ENCODE peak calls at places on chromosomes 12 and 14, in six cellular contexts. One of them, this sample, is unnamed.

GRCh38 chr12:91931110-91931509 is 214.5 kb downstream of the BTG1 start:
- DNase-seq in stomach: peak; percentile 81
- DNase-seq in AG08395: peak; percentile 10
- DNase-seq in stimulated activated CD4-positive, alpha-beta T cell treated with anti-CD3 and anti-CD28 coated beads, TNF-alpha, amount 100 ng/mL, for 4 hours: no peak
- DNase-seq in central memory CD4-positive, alpha-beta T cell: no peak
- DNase-seq in NCI-H1092: no peak
- DNase-seq in this sample: peak; percentile 55

GRCh38 chr14:84250863-84251262 is 1279.1 kb upstream of the FLRT2 start:
- DNase-seq in stomach: no peak
- DNase-seq in AG08395: no peak
- DNase-seq in stimulated activated CD4-positive, alpha-beta T cell treated with anti-CD3 and anti-CD28 coated beads, TNF-alpha, amount 100 ng/mL, for 4 hours: no peak
- DNase-seq in NCI-H1092: no peak
- DNase-seq in central memory CD4-positive, alpha-beta T cell: no peak
- DNase-seq in this sample: peak; percentile 8

GRCh38 chr14:78107171-78107570 is 63.0 kb upstream of the NRXN3 start:
- DNase-seq in NCI-H1092: no peak
- DNase-seq in AG08395: no peak
- DNase-seq in central memory CD4-positive, alpha-beta T cell: no peak
- DNase-seq in stomach: no peak
- DNase-seq in stimulated activated CD4-positive, alpha-beta T cell treated with anti-CD3 and anti-CD28 coated beads, TNF-alpha, amount 100 ng/mL, for 4 hours: no peak
- DNase-seq in this sample: no peak

GRCh38 chr14:70655110-70655826 is 13.6 kb downstream of the TTC9 start:
- DNase-seq in AG08395: no peak
- DNase-seq in stimulated activated CD4-positive, alpha-beta T cell treated with anti-CD3 and anti-CD28 coated beads, TNF-alpha, amount 100 ng/mL, for 4 hours: peak; percentile 47
- DNase-seq in stomach: peak; percentile 34
- DNase-seq in NCI-H1092: no peak
- DNase-seq in central memory CD4-positive, alpha-beta T cell: peak; percentile 87
- DNase-seq in this sample: peak; percentile 15

GRCh38 chr14:76615331-76615730 is 145.9 kb upstream of the VASH1 start:
- DNase-seq in stomach: no peak
- DNase-seq in NCI-H1092: no peak
- DNase-seq in AG08395: no peak
- DNase-seq in central memory CD4-positive, alpha-beta T cell: no peak
- DNase-seq in stimulated activated CD4-positive, alpha-beta T cell treated with anti-CD3 and anti-CD28 coated beads, TNF-alpha, amount 100 ng/mL, for 4 hours: no peak
- DNase-seq in this sample: no peak

GRCh38 chr14:77603654-77604270 is 12.7 kb downstream of the SPTLC2 start:
- DNase-seq in stomach: no peak
- DNase-seq in AG08395: peak; percentile 21
- DNase-seq in NCI-H1092: no peak
- DNase-seq in central memory CD4-positive, alpha-beta T cell: no peak
- DNase-seq in stimulated activated CD4-positive, alpha-beta T cell treated with anti-CD3 and anti-CD28 coated beads, TNF-alpha, amount 100 ng/mL, for 4 hours: no peak
- DNase-seq in this sample: peak; percentile 16

GRCh38 chr14:24851837-24852236 is 198.1 kb downstream of the STXBP6 start:
- DNase-seq in stomach: no peak
- DNase-seq in AG08395: no peak
- DNase-seq in stimulated activated CD4-positive, alpha-beta T cell treated with anti-CD3 and anti-CD28 coated beads, TNF-alpha, amount 100 ng/mL, for 4 hours: no peak
- DNase-seq in central memory CD4-positive, alpha-beta T cell: no peak
- DNase-seq in NCI-H1092: no peak
- DNase-seq in this sample: no peak

GRCh38 chr14:73059326-73059725 is 992 bp downstream of the RBM25 start:
- DNase-seq in stimulated activated CD4-positive, alpha-beta T cell treated with anti-CD3 and anti-CD28 coated beads, TNF-alpha, amount 100 ng/mL, for 4 hours: no peak
- DNase-seq in central memory CD4-positive, alpha-beta T cell: no peak
- DNase-seq in NCI-H1092: no peak
- DNase-seq in AG08395: peak; percentile 40
- DNase-seq in stomach: no peak
- DNase-seq in this sample: peak; percentile 32

GRCh38 chr14:67420102-67420739 is 8.3 kb upstream of the PLEK2 start:
- DNase-seq in stimulated activated CD4-positive, alpha-beta T cell treated with anti-CD3 and anti-CD28 coated beads, TNF-alpha, amount 100 ng/mL, for 4 hours: peak; percentile 12
- DNase-seq in central memory CD4-positive, alpha-beta T cell: no peak
- DNase-seq in NCI-H1092: no peak
- DNase-seq in AG08395: no peak
- DNase-seq in stomach: no peak
- DNase-seq in this sample: peak; percentile 71

GRCh38 chr12:124391340-124392261 is 96.7 kb downstream of the RFLNA start:
- DNase-seq in AG08395: peak; percentile 59
- DNase-seq in stimulated activated CD4-positive, alpha-beta T cell treated with anti-CD3 and anti-CD28 coated beads, TNF-alpha, amount 100 ng/mL, for 4 hours: peak; percentile 25
- DNase-seq in central memory CD4-positive, alpha-beta T cell: peak; percentile 24
- DNase-seq in stomach: peak; percentile 55
- DNase-seq in NCI-H1092: no peak
- DNase-seq in this sample: peak; percentile 25

GRCh38 chr12:47032644-47033043 is 46.8 kb upstream of the PCED1B start:
- DNase-seq in stimulated activated CD4-positive, alpha-beta T cell treated with anti-CD3 and anti-CD28 coated beads, TNF-alpha, amount 100 ng/mL, for 4 hours: peak; percentile 13
- DNase-seq in stomach: no peak
- DNase-seq in central memory CD4-positive, alpha-beta T cell: peak; percentile 46
- DNase-seq in NCI-H1092: peak; percentile 56
- DNase-seq in AG08395: peak; percentile 20
- DNase-seq in this sample: peak; percentile 94

GRCh38 chr12:11965258-11965910 is 105.4 kb upstream of the BCL2L14 start:
- DNase-seq in central memory CD4-positive, alpha-beta T cell: no peak
- DNase-seq in AG08395: no peak
- DNase-seq in NCI-H1092: no peak
- DNase-seq in stimulated activated CD4-positive, alpha-beta T cell treated with anti-CD3 and anti-CD28 coated beads, TNF-alpha, amount 100 ng/mL, for 4 hours: no peak
- DNase-seq in stomach: no peak
- DNase-seq in this sample: peak; percentile 54

GRCh38 chr12:22670762-22671161 is 45.8 kb downstream of the ETNK1 start:
- DNase-seq in NCI-H1092: no peak
- DNase-seq in stomach: no peak
- DNase-seq in stimulated activated CD4-positive, alpha-beta T cell treated with anti-CD3 and anti-CD28 coated beads, TNF-alpha, amount 100 ng/mL, for 4 hours: no peak
- DNase-seq in central memory CD4-positive, alpha-beta T cell: no peak
- DNase-seq in AG08395: no peak
- DNase-seq in this sample: peak; percentile 38

GRCh38 chr14:61408498-61408897 is 87.1 kb downstream of the PRKCH start:
- DNase-seq in stimulated activated CD4-positive, alpha-beta T cell treated with anti-CD3 and anti-CD28 coated beads, TNF-alpha, amount 100 ng/mL, for 4 hours: no peak
- DNase-seq in NCI-H1092: no peak
- DNase-seq in stomach: no peak
- DNase-seq in central memory CD4-positive, alpha-beta T cell: no peak
- DNase-seq in AG08395: no peak
- DNase-seq in this sample: no peak

GRCh38 chr12:115413626-115414025 is 729.7 kb upstream of the TBX3 start:
- DNase-seq in AG08395: no peak
- DNase-seq in central memory CD4-positive, alpha-beta T cell: no peak
- DNase-seq in NCI-H1092: no peak
- DNase-seq in stimulated activated CD4-positive, alpha-beta T cell treated with anti-CD3 and anti-CD28 coated beads, TNF-alpha, amount 100 ng/mL, for 4 hours: no peak
- DNase-seq in stomach: no peak
- DNase-seq in this sample: no peak

GRCh38 chr12:120620624-120621023 is 19.8 kb upstream of the CABP1 start:
- DNase-seq in AG08395: no peak
- DNase-seq in central memory CD4-positive, alpha-beta T cell: no peak
- DNase-seq in stimulated activated CD4-positive, alpha-beta T cell treated with anti-CD3 and anti-CD28 coated beads, TNF-alpha, amount 100 ng/mL, for 4 hours: no peak
- DNase-seq in stomach: peak; percentile 51
- DNase-seq in NCI-H1092: no peak
- DNase-seq in this sample: peak; percentile 40

GRCh38 chr14:105087963-105088811 is 23.0 kb upstream of the GPR132 start:
- DNase-seq in central memory CD4-positive, alpha-beta T cell: no peak
- DNase-seq in stimulated activated CD4-positive, alpha-beta T cell treated with anti-CD3 and anti-CD28 coated beads, TNF-alpha, amount 100 ng/mL, for 4 hours: no peak
- DNase-seq in stomach: peak; percentile 23
- DNase-seq in NCI-H1092: no peak
- DNase-seq in AG08395: peak; percentile 69
- DNase-seq in this sample: peak; percentile 61

GRCh38 chr14:97179573-97179972 is 382.4 kb downstream of the VRK1 start:
- DNase-seq in stimulated activated CD4-positive, alpha-beta T cell treated with anti-CD3 and anti-CD28 coated beads, TNF-alpha, amount 100 ng/mL, for 4 hours: no peak
- DNase-seq in stomach: no peak
- DNase-seq in NCI-H1092: no peak
- DNase-seq in AG08395: no peak
- DNase-seq in central memory CD4-positive, alpha-beta T cell: no peak
- DNase-seq in this sample: no peak

GRCh38 chr12:84508325-84508861 is 404.2 kb downstream of the SLC6A15 start:
- DNase-seq in AG08395: peak; percentile 84
- DNase-seq in stomach: no peak
- DNase-seq in central memory CD4-positive, alpha-beta T cell: no peak
- DNase-seq in NCI-H1092: no peak
- DNase-seq in stimulated activated CD4-positive, alpha-beta T cell treated with anti-CD3 and anti-CD28 coated beads, TNF-alpha, amount 100 ng/mL, for 4 hours: no peak
- DNase-seq in this sample: peak; percentile 90

GRCh38 chr12:83318386-83318971 is 631.8 kb downstream of the TMTC2 start:
- DNase-seq in stomach: no peak
- DNase-seq in AG08395: peak; percentile 2
- DNase-seq in NCI-H1092: no peak
- DNase-seq in central memory CD4-positive, alpha-beta T cell: no peak
- DNase-seq in stimulated activated CD4-positive, alpha-beta T cell treated with anti-CD3 and anti-CD28 coated beads, TNF-alpha, amount 100 ng/mL, for 4 hours: no peak
- DNase-seq in this sample: peak; percentile 11

GRCh38 chr14:52338282-52338681 is 24.2 kb downstream of the PTGER2 start:
- DNase-seq in stimulated activated CD4-positive, alpha-beta T cell treated with anti-CD3 and anti-CD28 coated beads, TNF-alpha, amount 100 ng/mL, for 4 hours: no peak
- DNase-seq in stomach: no peak
- DNase-seq in central memory CD4-positive, alpha-beta T cell: no peak
- DNase-seq in NCI-H1092: peak; percentile 4
- DNase-seq in AG08395: peak; percentile 46
- DNase-seq in this sample: peak; percentile 36

GRCh38 chr12:50184261-50184660 is 17.1 kb upstream of the CERS5 start:
- DNase-seq in AG08395: no peak
- DNase-seq in NCI-H1092: no peak
- DNase-seq in central memory CD4-positive, alpha-beta T cell: no peak
- DNase-seq in stimulated activated CD4-positive, alpha-beta T cell treated with anti-CD3 and anti-CD28 coated beads, TNF-alpha, amount 100 ng/mL, for 4 hours: no peak
- DNase-seq in stomach: no peak
- DNase-seq in this sample: no peak

GRCh38 chr12:116146386-116146785 is 131.1 kb downstream of the MED13L start:
- DNase-seq in central memory CD4-positive, alpha-beta T cell: no peak
- DNase-seq in NCI-H1092: no peak
- DNase-seq in stomach: no peak
- DNase-seq in AG08395: no peak
- DNase-seq in stimulated activated CD4-positive, alpha-beta T cell treated with anti-CD3 and anti-CD28 coated beads, TNF-alpha, amount 100 ng/mL, for 4 hours: no peak
- DNase-seq in this sample: no peak

GRCh38 chr12:29578731-29579130 is 81.2 kb upstream of the OVCH1 start:
- DNase-seq in stimulated activated CD4-positive, alpha-beta T cell treated with anti-CD3 and anti-CD28 coated beads, TNF-alpha, amount 100 ng/mL, for 4 hours: no peak
- DNase-seq in AG08395: no peak
- DNase-seq in central memory CD4-positive, alpha-beta T cell: no peak
- DNase-seq in stomach: no peak
- DNase-seq in NCI-H1092: no peak
- DNase-seq in this sample: no peak

GRCh38 chr14:101858791-101859537 is 97.5 kb downstream of the PPP2R5C start:
- DNase-seq in central memory CD4-positive, alpha-beta T cell: no peak
- DNase-seq in stimulated activated CD4-positive, alpha-beta T cell treated with anti-CD3 and anti-CD28 coated beads, TNF-alpha, amount 100 ng/mL, for 4 hours: no peak
- DNase-seq in AG08395: no peak
- DNase-seq in stomach: no peak
- DNase-seq in NCI-H1092: peak; percentile 3
- DNase-seq in this sample: peak; percentile 29

GRCh38 chr14:91755560-91755959 is 23.7 kb upstream of the CATSPERB start:
- DNase-seq in NCI-H1092: no peak
- DNase-seq in stomach: no peak
- DNase-seq in central memory CD4-positive, alpha-beta T cell: no peak
- DNase-seq in AG08395: no peak
- DNase-seq in stimulated activated CD4-positive, alpha-beta T cell treated with anti-CD3 and anti-CD28 coated beads, TNF-alpha, amount 100 ng/mL, for 4 hours: no peak
- DNase-seq in this sample: peak; percentile 29

GRCh38 chr12:32302218-32302826 is 97.0 kb upstream of the FGD4 start:
- DNase-seq in stimulated activated CD4-positive, alpha-beta T cell treated with anti-CD3 and anti-CD28 coated beads, TNF-alpha, amount 100 ng/mL, for 4 hours: no peak
- DNase-seq in NCI-H1092: no peak
- DNase-seq in central memory CD4-positive, alpha-beta T cell: no peak
- DNase-seq in AG08395: peak; percentile 48
- DNase-seq in stomach: no peak
- DNase-seq in this sample: peak; percentile 83

GRCh38 chr12:1591029-1591428 is 3.4 kb downstream of the FBXL14 start:
- DNase-seq in central memory CD4-positive, alpha-beta T cell: peak; percentile 48
- DNase-seq in NCI-H1092: no peak
- DNase-seq in AG08395: no peak
- DNase-seq in stimulated activated CD4-positive, alpha-beta T cell treated with anti-CD3 and anti-CD28 coated beads, TNF-alpha, amount 100 ng/mL, for 4 hours: peak; percentile 14
- DNase-seq in stomach: no peak
- DNase-seq in this sample: peak; percentile 60

GRCh38 chr14:23174785-23175184 is 8.7 kb downstream of the SLC7A8 start:
- DNase-seq in stomach: no peak
- DNase-seq in stimulated activated CD4-positive, alpha-beta T cell treated with anti-CD3 and anti-CD28 coated beads, TNF-alpha, amount 100 ng/mL, for 4 hours: no peak
- DNase-seq in AG08395: no peak
- DNase-seq in central memory CD4-positive, alpha-beta T cell: no peak
- DNase-seq in NCI-H1092: no peak
- DNase-seq in this sample: no peak

GRCh38 chr14:36513451-36514277 is 6.4 kb downstream of the NKX2-1 start:
- DNase-seq in stomach: no peak
- DNase-seq in AG08395: no peak
- DNase-seq in NCI-H1092: peak; percentile 82
- DNase-seq in stimulated activated CD4-positive, alpha-beta T cell treated with anti-CD3 and anti-CD28 coated beads, TNF-alpha, amount 100 ng/mL, for 4 hours: no peak
- DNase-seq in central memory CD4-positive, alpha-beta T cell: no peak
- DNase-seq in this sample: peak; percentile 81

GRCh38 chr14:33364536-33364935 is 425.9 kb downstream of the NPAS3 start:
- DNase-seq in AG08395: no peak
- DNase-seq in central memory CD4-positive, alpha-beta T cell: no peak
- DNase-seq in stimulated activated CD4-positive, alpha-beta T cell treated with anti-CD3 and anti-CD28 coated beads, TNF-alpha, amount 100 ng/mL, for 4 hours: no peak
- DNase-seq in NCI-H1092: no peak
- DNase-seq in stomach: no peak
- DNase-seq in this sample: no peak

GRCh38 chr12:75565795-75566194 is 54.4 kb upstream of the KRR1 start:
- DNase-seq in AG08395: no peak
- DNase-seq in stomach: no peak
- DNase-seq in central memory CD4-positive, alpha-beta T cell: no peak
- DNase-seq in stimulated activated CD4-positive, alpha-beta T cell treated with anti-CD3 and anti-CD28 coated beads, TNF-alpha, amount 100 ng/mL, for 4 hours: no peak
- DNase-seq in NCI-H1092: no peak
- DNase-seq in this sample: no peak